ENCODE peak calls at places on chromosome 15, in eight cellular contexts. Z is Karpas-422, R is lower lobe of right lung, M is GM04504, D is GDM1, G is HTR-8/SVneo, C is GM12864, S is omental fat pad. L is an unnamed sample.
A peak's percentile ranks its signal among the peaks of the same experiment; 100 is the strongest.

GRCh38 chr15:65829150-65829764 is 37.2 kb upstream of the DENND4A start:
- DNase-seq in R (no peak), Z (peak; percentile 61), D (no peak), M (no peak), S (no peak), G (peak; percentile 39), C (no peak), L (peak; percentile 12)

GRCh38 chr15:48437178-48437577 is 105.9 kb downstream of the DUT start:
- DNase-seq in G (no peak), R (no peak), C (no peak), S (no peak), D (no peak), M (no peak), Z (no peak), L (no peak)

GRCh38 chr15:96230557-96231181 is 99.8 kb upstream of the NR2F2 start:
- DNase-seq in R (no peak), G (peak; percentile 10), M (no peak), Z (no peak), C (no peak), D (no peak), S (no peak), L (no peak)

GRCh38 chr15:40075298-40076044 is 33.2 kb downstream of the BMF start:
- DNase-seq in R (no peak), C (no peak), S (no peak), G (no peak), D (no peak), Z (no peak), M (no peak), L (no peak)

GRCh38 chr15:82047493-82048446 is 2.0 kb upstream of the MEX3B start:
- DNase-seq in M (no peak), Z (no peak), D (no peak), C (no peak), G (no peak), S (no peak), R (no peak), L (peak; percentile 9)

GRCh38 chr15:91407237-91407889 is 307.3 kb downstream of the SV2B start:
- DNase-seq in Z (no peak), M (no peak), C (no peak), R (no peak), D (peak; percentile 47), S (no peak), G (no peak), L (peak; percentile 46)

GRCh38 chr15:67164811-67165652 is 89.4 kb downstream of the AAGAB start:
- DNase-seq in G (no peak), D (no peak), R (no peak), Z (no peak), C (no peak), S (no peak), M (no peak), L (peak; percentile 70)

GRCh38 chr15:83112233-83112958 is 5.0 kb downstream of the TM6SF1 start:
- DNase-seq in D (no peak), Z (no peak), G (peak; percentile 41), R (no peak), S (no peak), C (no peak), M (no peak), L (peak; percentile 90)

GRCh38 chr15:35038655-35039534 is 46.2 kb downstream of the NANOGP8 start:
- DNase-seq in D (no peak), C (no peak), S (no peak), Z (no peak), G (no peak), M (peak; percentile 34), R (no peak), L (no peak)

GRCh38 chr15:77001351-77001750 is 6.4 kb downstream of the PSTPIP1 start:
- DNase-seq in G (no peak), C (no peak), M (no peak), Z (no peak), S (peak; percentile 9), D (no peak), R (peak; percentile 15), L (no peak)

GRCh38 chr15:71443538-71443937 is 328.3 kb downstream of the THSD4 start:
- DNase-seq in M (no peak), Z (peak; percentile 77), D (no peak), S (peak; percentile 79), G (peak; percentile 37), C (no peak), R (peak; percentile 62), L (peak; percentile 20)

GRCh38 chr15:77186518-77187095 is 115.7 kb upstream of the TSPAN3 start:
- DNase-seq in G (no peak), R (no peak), M (no peak), Z (peak; percentile 63), D (peak; percentile 19), C (no peak), S (no peak), L (peak; percentile 27)